ENCODE peak calls at places on chromosome 15, in six cellular contexts. One of them, this sample, is unnamed. For H3K36me3, the result is how much of the 10 kb centered on the place peaks cover.

GRCh38 chr15:61100512-61100911 is 128.6 kb downstream of the RORA start:
- DNase-seq in left lung: no peak
- DNase-seq in CD8-positive, alpha-beta T cell: no peak
- DNase-seq in fibroblast of lung: no peak
- DNase-seq in HCT116: no peak
- DNase-seq in neuronal stem cell: no peak
- DNase-seq in this sample: no peak

GRCh38 chr15:76976572-76977270 is 18.2 kb upstream of the PSTPIP1 start:
- DNase-seq in left lung: no peak
- DNase-seq in CD8-positive, alpha-beta T cell: no peak
- DNase-seq in fibroblast of lung: no peak
- DNase-seq in HCT116: no peak
- DNase-seq in neuronal stem cell: no peak
- DNase-seq in this sample: no peak

GRCh38 chr15:44710236-44711088 is 661 bp downstream of the PATL2 start:
- DNase-seq in left lung: peak
- DNase-seq in CD8-positive, alpha-beta T cell: no peak
- DNase-seq in fibroblast of lung: peak
- DNase-seq in HCT116: no peak
- DNase-seq in neuronal stem cell: no peak
- DNase-seq in this sample: peak

GRCh38 chr15:58559904-58560588 is 128.3 kb downstream of the LIPC start:
- DNase-seq in left lung: no peak
- DNase-seq in CD8-positive, alpha-beta T cell: no peak
- DNase-seq in fibroblast of lung: no peak
- DNase-seq in HCT116: no peak
- DNase-seq in neuronal stem cell: no peak
- DNase-seq in this sample: no peak

GRCh38 chr15:47516576-47517371 is 200.5 kb upstream of the SEMA6D start:
- DNase-seq in left lung: no peak
- DNase-seq in CD8-positive, alpha-beta T cell: no peak
- DNase-seq in fibroblast of lung: peak
- DNase-seq in HCT116: no peak
- DNase-seq in neuronal stem cell: no peak
- DNase-seq in this sample: no peak

GRCh38 chr15:76139368-76140068 is 79.7 kb downstream of the TMEM266 start:
- DNase-seq in left lung: peak
- DNase-seq in CD8-positive, alpha-beta T cell: peak
- DNase-seq in fibroblast of lung: peak
- DNase-seq in HCT116: peak
- DNase-seq in neuronal stem cell: peak
- DNase-seq in this sample: peak

GRCh38 chr15:89566141-89566540 is 9.1 kb upstream of the TICRR start:
- DNase-seq in left lung: no peak
- DNase-seq in CD8-positive, alpha-beta T cell: no peak
- DNase-seq in fibroblast of lung: no peak
- DNase-seq in HCT116: no peak
- DNase-seq in neuronal stem cell: no peak
- DNase-seq in this sample: no peak

GRCh38 chr15:39623550-39623931 is 42.7 kb downstream of the THBS1 start:
- DNase-seq in left lung: no peak
- DNase-seq in CD8-positive, alpha-beta T cell: peak
- DNase-seq in fibroblast of lung: no peak
- DNase-seq in HCT116: no peak
- DNase-seq in neuronal stem cell: no peak
- DNase-seq in this sample: peak

GRCh38 chr15:36617529-36618196 is 38.2 kb downstream of the CDIN1 start:
- DNase-seq in left lung: no peak
- DNase-seq in CD8-positive, alpha-beta T cell: no peak
- DNase-seq in fibroblast of lung: no peak
- DNase-seq in HCT116: no peak
- DNase-seq in neuronal stem cell: no peak
- DNase-seq in this sample: no peak

GRCh38 chr15:68298882-68299381 is 21.4 kb downstream of the FEM1B start:
- DNase-seq in left lung: no peak
- DNase-seq in CD8-positive, alpha-beta T cell: no peak
- DNase-seq in fibroblast of lung: no peak
- DNase-seq in HCT116: no peak
- DNase-seq in neuronal stem cell: no peak
- DNase-seq in this sample: no peak

GRCh38 chr15:35043380-35044095 is 41.6 kb downstream of the NANOGP8 start:
- DNase-seq in left lung: no peak
- DNase-seq in CD8-positive, alpha-beta T cell: no peak
- DNase-seq in fibroblast of lung: no peak
- DNase-seq in HCT116: no peak
- DNase-seq in neuronal stem cell: no peak
- DNase-seq in this sample: no peak

GRCh38 chr15:67228286-67228685 is 26.2 kb downstream of the AAGAB start:
- DNase-seq in left lung: no peak
- DNase-seq in CD8-positive, alpha-beta T cell: no peak
- DNase-seq in fibroblast of lung: no peak
- DNase-seq in HCT116: no peak
- DNase-seq in neuronal stem cell: no peak
- DNase-seq in this sample: no peak

GRCh38 chr15:52717924-52718323 is 38.7 kb upstream of the ATOSA start:
- DNase-seq in left lung: no peak
- DNase-seq in CD8-positive, alpha-beta T cell: no peak
- DNase-seq in fibroblast of lung: no peak
- DNase-seq in HCT116: no peak
- DNase-seq in neuronal stem cell: no peak
- DNase-seq in this sample: no peak

GRCh38 chr15:29470794-29471193 is 201.2 kb upstream of the NSMCE3 start:
- DNase-seq in left lung: no peak
- DNase-seq in CD8-positive, alpha-beta T cell: no peak
- DNase-seq in fibroblast of lung: no peak
- DNase-seq in HCT116: no peak
- DNase-seq in neuronal stem cell: no peak
- DNase-seq in this sample: no peak

GRCh38 chr15:82313446-82313845 is 35.8 kb downstream of the GOLGA6L10 start:
- DNase-seq in left lung: no peak
- DNase-seq in CD8-positive, alpha-beta T cell: no peak
- DNase-seq in fibroblast of lung: no peak
- DNase-seq in HCT116: no peak
- DNase-seq in neuronal stem cell: no peak
- DNase-seq in this sample: no peak

GRCh38 chr15:39397883-39398282 is 183.0 kb upstream of the THBS1 start:
- DNase-seq in left lung: no peak
- DNase-seq in CD8-positive, alpha-beta T cell: no peak
- DNase-seq in fibroblast of lung: peak
- DNase-seq in HCT116: no peak
- DNase-seq in neuronal stem cell: no peak
- DNase-seq in this sample: no peak

GRCh38 chr15:73069109-73069508 is 16.8 kb downstream of the NEO1 start:
- DNase-seq in left lung: no peak
- DNase-seq in CD8-positive, alpha-beta T cell: no peak
- DNase-seq in fibroblast of lung: no peak
- DNase-seq in HCT116: no peak
- DNase-seq in neuronal stem cell: no peak
- DNase-seq in this sample: no peak

GRCh38 chr15:42091753-42092665 is 2.4 kb downstream of the PLA2G4D start:
- DNase-seq in left lung: no peak
- DNase-seq in CD8-positive, alpha-beta T cell: no peak
- DNase-seq in fibroblast of lung: no peak
- DNase-seq in HCT116: peak
- DNase-seq in neuronal stem cell: no peak
- DNase-seq in this sample: no peak

GRCh38 chr15:65304393-65305143 is at the start of gene RNU5B-1:
- DNase-seq in left lung: peak
- DNase-seq in CD8-positive, alpha-beta T cell: peak
- DNase-seq in fibroblast of lung: peak
- DNase-seq in HCT116: peak
- DNase-seq in neuronal stem cell: peak
- DNase-seq in this sample: peak

GRCh38 chr15:77546050-77546501 is 86.6 kb downstream of the LINGO1 start:
- DNase-seq in left lung: no peak
- DNase-seq in CD8-positive, alpha-beta T cell: no peak
- DNase-seq in fibroblast of lung: peak
- DNase-seq in HCT116: no peak
- DNase-seq in neuronal stem cell: no peak
- DNase-seq in this sample: no peak

GRCh38 chr15:39777497-39777896 is 5.1 kb downstream of the FSIP1 start:
- DNase-seq in left lung: no peak
- DNase-seq in CD8-positive, alpha-beta T cell: no peak
- DNase-seq in fibroblast of lung: peak
- DNase-seq in HCT116: no peak
- DNase-seq in neuronal stem cell: no peak
- DNase-seq in this sample: no peak

GRCh38 chr15:29674661-29675533 is 147.4 kb downstream of the TJP1 start:
- DNase-seq in left lung: peak
- DNase-seq in CD8-positive, alpha-beta T cell: no peak
- DNase-seq in fibroblast of lung: peak
- DNase-seq in HCT116: no peak
- DNase-seq in neuronal stem cell: peak
- DNase-seq in this sample: no peak

GRCh38 chr15:58403581-58403980 is 28.2 kb upstream of the LIPC start:
- DNase-seq in left lung: no peak
- DNase-seq in CD8-positive, alpha-beta T cell: no peak
- DNase-seq in fibroblast of lung: no peak
- DNase-seq in HCT116: no peak
- DNase-seq in neuronal stem cell: no peak
- DNase-seq in this sample: no peak

GRCh38 chr15:58248504-58248842 is 110.3 kb downstream of the AQP9 start:
- DNase-seq in left lung: no peak
- DNase-seq in CD8-positive, alpha-beta T cell: no peak
- DNase-seq in fibroblast of lung: no peak
- DNase-seq in HCT116: no peak
- DNase-seq in neuronal stem cell: no peak
- DNase-seq in this sample: no peak

GRCh38 chr15:88257311-88257901 is 867 bp upstream of the NTRK3 start:
- DNase-seq in left lung: no peak
- DNase-seq in CD8-positive, alpha-beta T cell: no peak
- DNase-seq in fibroblast of lung: peak
- DNase-seq in HCT116: no peak
- DNase-seq in neuronal stem cell: peak
- DNase-seq in this sample: no peak

GRCh38 chr15:27086800-27087199 is 115.8 kb downstream of the GABRG3 start:
- DNase-seq in left lung: no peak
- DNase-seq in CD8-positive, alpha-beta T cell: no peak
- DNase-seq in fibroblast of lung: peak
- DNase-seq in HCT116: no peak
- DNase-seq in neuronal stem cell: no peak
- DNase-seq in this sample: no peak

GRCh38 chr15:95549168-95549738 is 781.2 kb upstream of the NR2F2 start:
- DNase-seq in left lung: no peak
- DNase-seq in CD8-positive, alpha-beta T cell: no peak
- DNase-seq in fibroblast of lung: no peak
- DNase-seq in HCT116: no peak
- DNase-seq in neuronal stem cell: no peak
- DNase-seq in this sample: no peak

DNA sequence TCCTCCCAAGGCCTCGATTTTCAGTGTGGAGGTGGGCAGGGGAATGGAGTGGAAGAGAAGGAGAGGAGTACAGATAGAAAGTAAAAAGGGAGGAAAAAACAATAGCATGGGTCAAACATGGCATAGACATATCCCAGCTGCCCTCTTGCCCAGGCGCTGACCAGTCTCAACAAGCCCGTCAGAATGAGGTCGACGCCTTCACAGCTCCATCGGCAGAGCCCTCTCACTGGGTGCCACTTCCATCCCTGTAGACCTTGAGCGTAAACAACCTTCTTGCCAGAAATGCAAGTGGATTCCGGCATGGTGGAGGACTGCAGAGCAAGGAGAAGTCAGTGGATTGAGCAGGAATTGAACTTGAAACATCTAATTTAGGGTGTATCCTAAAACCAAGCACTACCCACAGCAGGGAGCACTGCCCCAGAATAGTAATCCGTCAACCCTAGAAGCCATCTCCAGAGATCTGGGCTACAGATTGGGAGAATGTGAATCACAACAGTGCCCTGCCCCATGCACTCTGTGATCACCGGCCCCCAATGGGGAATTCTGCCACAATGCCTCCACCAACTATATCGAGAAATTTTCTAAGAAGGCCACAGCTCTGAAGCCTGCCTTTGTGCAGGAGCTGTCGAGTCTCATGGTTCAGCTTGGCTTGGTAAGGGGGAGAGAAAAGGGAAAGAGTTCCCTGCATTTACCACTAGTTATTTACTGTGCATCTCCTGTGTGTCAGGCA is 190.1 kb downstream of the UACA start:
- DNase-seq in left lung: no peak
- DNase-seq in CD8-positive, alpha-beta T cell: no peak
- DNase-seq in fibroblast of lung: no peak
- DNase-seq in HCT116: no peak
- DNase-seq in neuronal stem cell: no peak
- DNase-seq in this sample: no peak
- H3K36me3 ChIP-seq in left lung: under half
- H3K36me3 ChIP-seq in CD8-positive, alpha-beta T cell: under half
- H3K36me3 ChIP-seq in fibroblast of lung: under half
- H3K36me3 ChIP-seq in HCT116: under half
- H3K36me3 ChIP-seq in neuronal stem cell: under half
- H3K36me3 ChIP-seq in this sample: under half

DNA sequence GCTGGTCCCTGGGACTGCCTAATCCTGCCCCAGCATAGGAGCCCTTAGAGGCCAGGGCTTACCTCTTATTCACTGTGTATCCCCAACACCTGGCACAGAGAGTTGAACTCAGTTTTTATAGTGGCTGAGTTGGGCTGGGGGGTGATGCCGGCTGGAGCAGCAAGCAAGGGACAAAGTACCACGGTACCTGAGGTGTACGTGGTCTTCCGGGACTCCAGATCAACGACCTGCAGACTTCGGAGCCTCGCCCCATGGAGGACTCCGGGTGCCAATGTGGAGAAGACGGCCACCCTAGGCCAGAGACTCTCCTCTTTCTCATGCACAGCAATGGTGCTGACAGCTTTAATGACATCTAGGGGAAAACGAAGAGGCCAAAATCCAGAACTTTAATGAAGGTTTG is 8.1 kb downstream of the WDR73 start:
- DNase-seq in left lung: no peak
- DNase-seq in CD8-positive, alpha-beta T cell: no peak
- DNase-seq in fibroblast of lung: no peak
- DNase-seq in HCT116: no peak
- DNase-seq in neuronal stem cell: no peak
- DNase-seq in this sample: no peak
- H3K36me3 ChIP-seq in left lung: half or more
- H3K36me3 ChIP-seq in CD8-positive, alpha-beta T cell: under half
- H3K36me3 ChIP-seq in fibroblast of lung: under half
- H3K36me3 ChIP-seq in HCT116: half or more
- H3K36me3 ChIP-seq in neuronal stem cell: half or more
- H3K36me3 ChIP-seq in this sample: under half

GRCh38 chr15:56428821-56429458 is 36.0 kb downstream of the MNS1 start:
- DNase-seq in left lung: no peak
- DNase-seq in CD8-positive, alpha-beta T cell: no peak
- DNase-seq in fibroblast of lung: peak
- DNase-seq in HCT116: peak
- DNase-seq in neuronal stem cell: peak
- DNase-seq in this sample: no peak
- H3K36me3 ChIP-seq in left lung: under half
- H3K36me3 ChIP-seq in CD8-positive, alpha-beta T cell: under half
- H3K36me3 ChIP-seq in fibroblast of lung: under half
- H3K36me3 ChIP-seq in HCT116: under half
- H3K36me3 ChIP-seq in neuronal stem cell: under half
- H3K36me3 ChIP-seq in this sample: under half

DNA sequence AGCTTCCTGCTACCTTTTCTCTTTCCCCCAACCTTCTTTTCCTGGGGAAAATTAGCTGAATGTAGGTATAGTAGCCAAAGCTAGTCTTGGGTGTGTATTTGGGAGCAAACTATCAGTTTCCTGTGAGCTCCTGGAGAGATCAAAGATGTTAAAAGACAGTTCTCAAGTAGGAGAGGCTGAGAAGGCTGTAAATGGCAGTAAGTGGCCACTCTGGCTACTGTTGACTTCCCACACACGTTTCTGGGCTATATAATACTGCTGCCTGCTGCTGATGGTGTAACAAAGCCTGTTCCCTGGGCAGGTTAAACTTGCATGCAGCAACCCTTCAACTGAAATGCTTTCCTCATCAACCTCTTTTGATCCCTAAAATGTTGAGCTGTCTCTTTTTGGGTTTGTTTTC is 27.6 kb downstream of the ARID3B start:
- DNase-seq in left lung: no peak
- DNase-seq in CD8-positive, alpha-beta T cell: no peak
- DNase-seq in fibroblast of lung: no peak
- DNase-seq in HCT116: no peak
- DNase-seq in neuronal stem cell: no peak
- DNase-seq in this sample: no peak
- H3K36me3 ChIP-seq in left lung: under half
- H3K36me3 ChIP-seq in CD8-positive, alpha-beta T cell: under half
- H3K36me3 ChIP-seq in fibroblast of lung: under half
- H3K36me3 ChIP-seq in HCT116: under half
- H3K36me3 ChIP-seq in neuronal stem cell: half or more
- H3K36me3 ChIP-seq in this sample: under half

This sample was measured in CD8-positive, alpha-beta memory T cell.